ENCODE peak calls at places on chromosomes 16 and 17, in five cellular contexts. L is K562, D is H1, U is HCT116, J is GM12878. R is an unnamed sample.

GRCh38 chr17:27547301-27547683 is 83.7 kb upstream of the LGALS9 start:
- DNase-seq in L (peak), D (no peak), U (no peak), J (no peak), R (no peak)

GRCh38 chr17:1011760-1012735 is 15.1 kb downstream of the TIMM22 start:
- DNase-seq in L (no peak), D (no peak), U (no peak), J (no peak), R (no peak)

GRCh38 chr17:66365903-66366302 is 63.5 kb downstream of the PRKCA start:
- DNase-seq in L (no peak), D (no peak), U (no peak), J (no peak), R (no peak)

GRCh38 chr17:76138234-76138895 is 2.7 kb downstream of the FOXJ1 start:
- DNase-seq in L (no peak), D (no peak), U (no peak), J (no peak), R (peak)

GRCh38 chr17:44997733-44998520 is 29.8 kb upstream of the C1QL1 start:
- DNase-seq in L (no peak), D (no peak), U (no peak), J (no peak), R (no peak)

GRCh38 chr17:58327363-58328194 is 1.0 kb downstream of the TSPOAP1 start:
- DNase-seq in L (no peak), D (no peak), U (no peak), J (no peak), R (no peak)

GRCh38 chr16:15671530-15672117 is 21.6 kb downstream of the NDE1 start:
- DNase-seq in L (no peak), D (no peak), U (no peak), J (no peak), R (no peak)

GRCh38 chr17:37650419-37651003 is 7.3 kb upstream of the DDX52 start:
- DNase-seq in L (peak), D (no peak), U (peak), J (no peak), R (peak)

GRCh38 chr16:73036074-73036826 is 11.7 kb downstream of the ZFHX3 start:
- DNase-seq in L (no peak), D (no peak), U (no peak), J (peak), R (no peak)

GRCh38 chr17:59769891-59770290 is 62.4 kb downstream of the VMP1 start:
- DNase-seq in L (no peak), D (no peak), U (no peak), J (no peak), R (no peak)

DNA sequence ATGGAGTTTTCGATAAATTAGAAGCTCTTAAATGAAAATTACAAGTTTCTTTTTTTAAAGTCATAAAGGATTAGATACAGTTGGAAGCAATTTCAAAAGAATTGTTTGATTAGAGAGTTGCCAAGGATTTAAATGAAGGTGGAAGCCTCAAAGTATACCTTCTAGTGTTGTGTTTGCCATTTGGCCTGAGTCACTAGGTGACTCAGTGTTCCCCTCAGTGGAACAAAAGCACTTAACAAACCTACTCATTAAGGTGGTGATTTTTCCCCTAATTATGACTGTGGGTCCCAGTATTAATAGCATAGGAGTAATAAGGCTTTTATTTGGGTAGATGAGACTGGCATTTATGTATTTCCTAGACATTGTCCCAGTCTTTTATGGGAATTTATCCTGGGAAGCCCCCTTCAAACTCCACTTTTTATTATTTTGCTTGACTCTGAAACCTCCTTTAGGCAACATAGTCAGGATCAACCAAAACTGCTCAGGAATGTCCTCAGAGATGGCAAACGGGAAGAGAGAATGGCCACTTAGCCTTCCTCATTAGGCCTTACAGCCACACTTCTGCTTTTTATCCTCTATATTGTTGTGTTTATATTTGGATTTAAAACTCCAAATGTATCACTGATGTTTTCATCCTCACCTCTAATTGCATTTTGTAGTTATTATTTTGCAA is 161.0 kb downstream of the FTO start:
- DNase-seq in L (no peak), D (no peak), U (peak), J (no peak), R (peak)
- TF ChIP-seq POLR2A in L (no peak), D (no peak), U (no peak), J (no peak), R (no peak)

GRCh38 chr16:55406651-55407050 is 72.3 kb upstream of the MMP2 start:
- DNase-seq in L (no peak), D (no peak), U (no peak), J (no peak), R (no peak)

GRCh38 chr16:55411231-55411630 is 67.8 kb upstream of the MMP2 start:
- DNase-seq in L (no peak), D (no peak), U (no peak), J (no peak), R (no peak)

GRCh38 chr16:55403464-55403863 is 75.5 kb upstream of the MMP2 start:
- DNase-seq in L (no peak), D (no peak), U (no peak), J (no peak), R (no peak)

GRCh38 chr16:55408656-55409055 is 70.3 kb upstream of the MMP2 start:
- DNase-seq in L (no peak), D (no peak), U (no peak), J (no peak), R (no peak)
- TF ChIP-seq SRF in L (no peak), D (no peak), U (no peak), J (no peak), R (no peak)

DNA sequence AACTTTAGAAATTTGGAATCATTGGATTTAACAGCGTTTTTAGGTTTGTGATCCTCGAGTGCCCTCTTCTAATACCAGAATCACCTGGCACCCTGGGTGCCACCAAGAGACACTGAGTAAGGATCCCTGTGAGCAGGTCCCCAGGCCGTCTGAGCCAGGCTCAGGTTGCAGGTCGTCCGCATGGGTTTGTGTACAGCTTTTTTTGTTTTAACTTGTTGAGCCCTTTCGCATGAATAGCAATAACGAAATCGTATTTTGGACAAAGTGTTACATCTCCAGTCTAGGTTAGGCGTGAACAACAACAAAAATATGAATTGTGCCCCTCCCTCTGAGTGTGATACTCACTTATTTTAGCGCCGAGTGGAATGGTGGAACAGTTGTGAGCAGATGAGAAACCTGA is 10.9 kb downstream of the USP10 start:
- DNase-seq in L (no peak), D (no peak), U (no peak), J (no peak), R (no peak)
- TF ChIP-seq POLR2A in L (no peak), D (no peak), U (no peak), J (no peak), R (no peak)

GRCh38 chr17:4518901-4519300 is 20.2 kb downstream of the SPNS2 start:
- DNase-seq in L (no peak), D (no peak), U (no peak), J (no peak), R (no peak)

GRCh38 chr17:4522661-4523060 is 24.0 kb downstream of the SPNS2 start:
- DNase-seq in L (no peak), D (no peak), U (no peak), J (no peak), R (no peak)

GRCh38 chr17:4520060-4520880 is 21.6 kb downstream of the SPNS2 start:
- DNase-seq in L (no peak), D (no peak), U (no peak), J (no peak), R (no peak)

GRCh38 chr17:4519361-4519788 is 20.7 kb downstream of the SPNS2 start:
- DNase-seq in L (no peak), D (no peak), U (no peak), J (no peak), R (no peak)

GRCh38 chr17:4520881-4521600 is 22.4 kb downstream of the SPNS2 start:
- DNase-seq in L (no peak), D (no peak), U (no peak), J (no peak), R (no peak)
- TF ChIP-seq SRF in L (no peak), D (no peak), U (no peak), J (no peak), R (no peak)

GRCh38 chr16:53881371-53881770 is 177.4 kb downstream of the FTO start:
- DNase-seq in L (no peak), D (no peak), U (peak), J (no peak), R (peak)
- TF ChIP-seq POLR2A in L (no peak), D (no peak), U (no peak), J (no peak), R (peak)

GRCh38 chr16:75105306-75106061 is 11.1 kb downstream of the LDHD start:
- DNase-seq in L (no peak), D (no peak), U (no peak), J (no peak), R (no peak)
- TF ChIP-seq SRF in L (no peak), D (no peak), U (no peak), J (no peak), R (no peak)

DNA sequence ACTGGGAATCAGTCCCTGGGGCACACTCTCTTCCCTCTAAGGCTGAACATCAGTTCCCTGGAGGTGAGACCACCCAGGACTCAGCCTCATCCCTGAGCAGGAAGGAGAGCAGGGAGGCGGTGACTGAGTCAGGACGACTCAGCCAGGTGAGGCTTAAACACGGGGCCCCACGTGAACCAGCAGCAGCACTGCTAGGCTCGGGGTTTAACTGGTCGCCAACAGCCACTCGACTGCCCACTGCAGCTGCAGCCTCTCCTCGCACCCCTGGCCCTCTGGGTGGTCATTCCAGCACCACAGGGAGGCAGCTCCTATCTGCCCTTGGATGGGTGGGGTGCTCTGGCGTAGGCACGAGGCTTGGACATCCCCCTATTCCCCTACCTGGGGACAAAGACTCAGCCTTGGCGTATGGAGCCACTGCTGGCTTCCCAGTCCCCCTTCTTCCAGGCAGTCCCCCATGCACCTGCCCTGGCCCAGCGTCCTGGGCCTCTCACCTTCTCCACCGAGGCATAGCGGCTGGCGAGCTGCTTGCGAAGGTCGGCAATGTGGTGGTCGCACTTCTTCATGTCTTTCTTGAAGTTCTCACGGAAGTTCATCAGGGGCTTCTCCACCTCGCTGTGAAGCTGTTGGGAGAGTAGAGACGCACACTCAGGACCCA is 21.2 kb upstream of the RCVRN start:
- DNase-seq in L (no peak), D (no peak), U (no peak), J (no peak), R (no peak)
- TF ChIP-seq POLR2A in L (no peak), D (no peak), U (no peak), J (no peak), R (no peak)

GRCh38 chr17:34626141-34626681 is 46.8 kb downstream of the TMEM132E start:
- DNase-seq in L (no peak), D (no peak), U (no peak), J (no peak), R (no peak)
- TF ChIP-seq SRF in L (no peak), D (no peak), U (no peak), J (no peak), R (no peak)

R was measured in HepG2.